ENCODE peak calls at places on chromosomes 12 and 14, in four cellular contexts. H is fibroblast of lung, T is right cardiac atrium, F is endodermal cell. P is an unnamed sample. For H3K4me1 and H3K9me3, the result is how much of the 10 kb centered on the place peaks cover.

GRCh38 chr14:51119411-51120051 is 24.6 kb upstream of the TRIM9 start:
- DNase-seq in H (no peak), T (no peak), F (no peak), P (no peak)

GRCh38 chr12:87216436-87216835 is 812.8 kb downstream of the C12orf50 start:
- DNase-seq in H (peak), T (no peak), F (no peak), P (no peak)

GRCh38 chr12:26156201-26156871 is 31.5 kb upstream of the BHLHE41 start:
- DNase-seq in H (peak), T (no peak), F (no peak), P (no peak)

GRCh38 chr14:94062344-94062904 is 18.6 kb downstream of the DDX24 start:
- DNase-seq in H (peak), T (no peak), F (peak), P (peak)

GRCh38 chr14:67240978-67241415 is 238 bp upstream of the PALS1 start:
- DNase-seq in H (peak), T (peak), F (peak), P (peak)

GRCh38 chr12:113980537-113981337 is 14.6 kb upstream of the RBM19 start:
- DNase-seq in H (peak), T (no peak), F (peak), P (no peak)

GRCh38 chr14:52473557-52473956 is 78.7 kb downstream of the TXNDC16 start:
- DNase-seq in H (peak), T (no peak), F (no peak), P (no peak)

GRCh38 chr14:99654235-99655000 is 9.5 kb downstream of the HHIPL1 start:
- DNase-seq in H (peak), T (peak), F (no peak), P (no peak)

GRCh38 chr12:52372216-52373154 is 5.2 kb upstream of the KRT85 start:
- DNase-seq in H (peak), T (peak), F (peak), P (peak)

GRCh38 chr12:115946867-115947695 is 330.4 kb downstream of the MED13L start:
- DNase-seq in H (no peak), T (no peak), F (no peak), P (no peak)

GRCh38 chr12:94353130-94353529 is 106.5 kb downstream of the CEP83 start:
- DNase-seq in H (no peak), T (no peak), F (no peak), P (no peak)

GRCh38 chr12:40261937-40262336 is 37.1 kb downstream of the LRRK2 start:
- DNase-seq in H (no peak), T (no peak), F (no peak), P (no peak)

GRCh38 chr12:128613821-128614220 is 209.9 kb downstream of the SLC15A4 start:
- DNase-seq in H (no peak), T (no peak), F (peak), P (no peak)

GRCh38 chr12:1532367-1532752 is 62.0 kb downstream of the FBXL14 start:
- DNase-seq in H (no peak), T (no peak), F (no peak), P (peak)

GRCh38 chr12:49190317-49190716 is 1.4 kb upstream of the TUBA1A start:
- DNase-seq in H (peak), T (no peak), F (peak), P (no peak)

GRCh38 chr14:87995500-87996275 is 2.7 kb upstream of the GALC start:
- DNase-seq in H (peak), T (no peak), F (peak), P (no peak)

GRCh38 chr12:64730585-64730964 is 28.6 kb downstream of the GNS start:
- DNase-seq in H (no peak), T (no peak), F (no peak), P (no peak)

GRCh38 chr12:54439521-54440255 is 20.6 kb upstream of the ITGA5 start:
- DNase-seq in H (peak), T (no peak), F (peak), P (no peak)

GRCh38 chr12:66036317-66036716 is 94.2 kb downstream of the LLPH start:
- DNase-seq in H (peak), T (peak), F (no peak), P (peak)

GRCh38 chr12:129215436-129216025 is 362.3 kb downstream of the GLT1D1 start:
- DNase-seq in H (peak), T (no peak), F (no peak), P (no peak)

GRCh38 chr12:31456562-31456961 is 130.6 kb upstream of the SINHCAF start:
- DNase-seq in H (no peak), T (no peak), F (no peak), P (no peak)

GRCh38 chr12:47986832-47987231 is 17.4 kb downstream of the COL2A1 start:
- DNase-seq in H (no peak), T (peak), F (no peak), P (no peak)

GRCh38 chr12:6376079-6376941 is 947 bp upstream of the SCNN1A start:
- DNase-seq in H (peak), T (peak), F (peak), P (peak)

GRCh38 chr12:89864419-89864818 is 155.8 kb upstream of the ATP2B1 start:
- DNase-seq in H (no peak), T (no peak), F (no peak), P (no peak)

GRCh38 chr12:28446031-28446430 is 255.8 kb downstream of the CCDC91 start:
- DNase-seq in H (peak), T (no peak), F (no peak), P (no peak)

GRCh38 chr12:116698131-116698495 is 39.8 kb downstream of the SPRING1 start:
- DNase-seq in H (no peak), T (no peak), F (no peak), P (no peak)

GRCh38 chr12:30687265-30687986 is 8.2 kb downstream of the IPO8 start:
- DNase-seq in H (peak), T (no peak), F (no peak), P (no peak)

GRCh38 chr14:59454131-59454530 is 11.0 kb downstream of the GPR135 start:
- DNase-seq in H (peak), T (no peak), F (no peak), P (no peak)

GRCh38 chr14:26427059-26427458 is 170.8 kb downstream of the NOVA1 start:
- DNase-seq in H (peak), T (no peak), F (no peak), P (no peak)

GRCh38 chr14:74804219-74804825 is 41.2 kb downstream of the YLPM1 start:
- DNase-seq in H (peak), T (no peak), F (peak), P (no peak)

GRCh38 chr14:104826197-104826857 is 25.4 kb downstream of the ZBTB42 start:
- DNase-seq in H (peak), T (peak), F (peak), P (peak)
- H3K4me1 ChIP-seq in H (under half), T (under half), F (under half), P (under half)

GRCh38 chr14:100666851-100667250 is 59.8 kb upstream of the DLK1 start:
- DNase-seq in H (no peak), T (no peak), F (no peak), P (no peak)
- H3K9me3 ChIP-seq in H (under half), T (under half), F (under half), P (under half)

GRCh38 chr14:81170829-81171195 is 49.9 kb downstream of the GTF2A1 start:
- DNase-seq in H (no peak), T (no peak), F (no peak), P (no peak)
- H3K27ac ChIP-seq in H (no peak), T (no peak), F (peak), P (peak)

GRCh38 chr14:61031026-61031425 is 50.0 kb downstream of the SLC38A6 start:
- DNase-seq in H (no peak), T (no peak), F (no peak), P (no peak)
- H3K4me1 ChIP-seq in H (under half), T (under half), F (under half), P (under half)

GRCh38 chr14:70827366-70828151 is 18.2 kb upstream of the MAP3K9 start:
- DNase-seq in H (no peak), T (no peak), F (no peak), P (no peak)
- H3K9me3 ChIP-seq in H (under half), T (under half), F (under half), P (under half)

GRCh38 chr12:123971449-123971769 is 1.2 kb downstream of the CCDC92 start:
- DNase-seq in H (no peak), T (no peak), F (no peak), P (no peak)
- H3K27ac ChIP-seq in H (peak), T (peak), F (no peak), P (peak)

DNA sequence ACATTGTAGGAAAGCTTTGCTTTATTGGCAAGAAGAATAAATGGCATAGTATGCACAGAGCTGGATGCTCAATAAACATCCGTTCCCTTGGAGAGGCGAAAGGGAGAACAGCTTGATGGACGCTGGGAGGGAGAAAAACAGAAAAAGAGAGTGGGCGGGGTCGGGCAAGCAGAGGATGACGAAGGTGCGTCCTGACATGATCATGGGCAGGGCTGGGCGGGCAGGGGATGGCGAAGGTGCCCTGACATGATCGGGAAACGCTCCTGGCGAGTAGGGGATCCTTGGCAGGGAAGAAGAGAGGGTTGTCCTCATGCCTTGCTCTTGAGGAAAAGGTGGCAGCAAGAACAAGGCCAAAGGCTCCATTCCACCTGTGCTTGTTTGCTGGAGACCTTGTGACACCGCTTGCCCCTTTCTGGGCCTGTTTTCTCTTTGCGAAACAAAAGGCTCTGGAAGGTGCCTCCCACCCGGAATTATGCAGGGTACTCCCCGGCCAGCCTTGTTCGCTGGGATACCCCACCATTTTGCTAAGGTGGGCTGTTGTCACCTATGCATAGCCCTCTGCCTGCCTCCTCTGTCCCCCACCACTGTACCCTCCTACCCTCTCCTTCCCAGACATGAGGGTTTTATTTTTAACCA is 21.1 kb downstream of the IRF2BPL start:
- DNase-seq in H (no peak), T (no peak), F (no peak), P (no peak)
- H3K4me1 ChIP-seq in H (under half), T (under half), F (under half), P (under half)

DNA sequence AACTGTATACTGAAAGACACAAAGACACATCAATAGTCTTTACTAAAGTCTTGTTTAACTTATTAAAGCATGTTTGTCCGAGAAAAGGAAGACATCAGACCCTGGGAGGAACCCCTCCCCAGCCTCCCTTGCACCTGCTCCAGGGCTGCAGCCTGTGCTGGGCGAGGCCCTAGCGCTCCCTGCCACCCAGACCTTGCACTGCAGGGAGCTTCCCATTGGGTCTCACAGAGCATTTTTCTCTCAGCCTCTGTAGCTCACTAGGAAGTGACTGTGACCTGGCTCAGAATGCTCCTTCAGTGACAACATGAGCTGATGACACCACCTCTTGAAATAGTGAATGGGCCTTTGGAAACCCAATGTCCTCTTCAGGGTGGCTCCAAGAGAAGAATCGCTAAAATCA is 461.2 kb downstream of the TMEM121 start:
- DNase-seq in H (no peak), T (no peak), F (no peak), P (no peak)
- H3K9me3 ChIP-seq in H (under half), T (under half), F (under half), P (under half)

DNA sequence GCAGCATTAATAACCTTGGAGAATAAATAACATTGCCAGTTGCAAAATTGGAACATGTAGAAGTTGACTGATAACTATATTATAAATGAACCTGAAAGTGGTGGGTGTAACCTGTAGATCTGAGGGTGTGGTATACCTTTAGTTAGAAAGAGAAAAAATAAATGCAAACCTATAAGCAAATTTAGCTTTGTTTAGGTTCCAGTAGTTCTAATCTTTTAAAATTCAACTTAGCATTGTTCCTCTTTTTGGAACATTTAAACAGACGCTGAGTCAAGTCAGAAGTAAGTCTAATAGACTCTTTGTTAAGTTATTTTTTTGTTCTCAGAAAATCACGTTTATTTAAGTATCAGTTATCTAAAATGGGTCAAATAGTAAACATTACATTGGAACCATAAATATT is 120.0 kb downstream of the DNAI7 start:
- DNase-seq in H (no peak), T (no peak), F (no peak), P (no peak)
- H3K27ac ChIP-seq in H (no peak), T (no peak), F (no peak), P (no peak)

P was measured in RWPE2.